ENCODE peak calls at places on chromosomes 12 and 14, in eight cellular contexts. K is hepatocyte; Z is right cardiac atrium; E is left lung; B is CD8-positive, alpha-beta memory T cell; I is heart left ventricle; R is left ventricle myocardium inferior; T is aorta. W is an unnamed sample. For H3K4me1, the result is how much of the 10 kb centered on the place peaks cover.

GRCh38 chr14:35353409-35354172 is 51.0 kb downstream of the NFKBIA start:
- DNase-seq in B (no peak), K (no peak), T (no peak), I (no peak), R (no peak), E (no peak), Z (no peak), W (no peak)

GRCh38 chr12:55717397-55718007 is 1.7 kb downstream of the BLOC1S1 start:
- DNase-seq in K (no peak), R (no peak), I (peak), Z (peak), B (no peak), E (no peak), T (peak), W (peak)

GRCh38 chr14:58298880-58299664 is 717 bp downstream of the ARID4A start:
- DNase-seq in K (peak), Z (peak), R (peak), I (peak), E (peak), B (peak), T (peak), W (peak)

GRCh38 chr12:99455350-99456037 is 192.1 kb upstream of the GARIN6 start:
- DNase-seq in R (no peak), E (no peak), K (no peak), I (no peak), Z (peak), B (no peak), T (peak), W (peak)

GRCh38 chr14:66772146-66772545 is 264.2 kb downstream of the GPHN start:
- DNase-seq in K (no peak), B (no peak), R (no peak), E (no peak), T (no peak), Z (no peak), I (no peak), W (no peak)

GRCh38 chr14:55303646-55304277 is 32.5 kb downstream of the FBXO34 start:
- DNase-seq in R (no peak), I (no peak), E (no peak), Z (no peak), T (no peak), B (no peak), K (no peak), W (no peak)

GRCh38 chr12:126747530-126748149 is 1519.3 kb upstream of the TMEM132C start:
- DNase-seq in E (peak), T (peak), Z (peak), K (peak), I (peak), R (peak), B (no peak), W (peak)

GRCh38 chr14:36099619-36100018 is 76.9 kb downstream of the PTCSC3 start:
- DNase-seq in E (no peak), T (no peak), B (no peak), K (no peak), Z (no peak), I (no peak), R (no peak), W (no peak)

GRCh38 chr12:2057041-2057792 is 4.4 kb downstream of the CACNA1C start:
- DNase-seq in T (peak), I (peak), K (peak), E (peak), Z (peak), B (peak), R (peak), W (peak)

GRCh38 chr12:68048648-68049297 is 59.5 kb downstream of the IFNG-AS1 start:
- DNase-seq in R (no peak), B (no peak), Z (no peak), E (no peak), T (no peak), K (no peak), I (no peak), W (no peak)

GRCh38 chr12:47818382-47818700 is 1.4 kb downstream of the HDAC7 start:
- DNase-seq in E (no peak), Z (no peak), I (no peak), K (no peak), T (no peak), B (no peak), R (no peak), W (no peak)

GRCh38 chr12:75632452-75632851 is 121.0 kb upstream of the KRR1 start:
- DNase-seq in K (no peak), Z (no peak), I (no peak), B (no peak), E (no peak), R (no peak), T (no peak), W (no peak)

GRCh38 chr14:64745511-64746041 is 41.4 kb downstream of the PLEKHG3 start:
- DNase-seq in R (no peak), K (no peak), I (no peak), T (peak), B (no peak), Z (peak), E (no peak), W (no peak)

GRCh38 chr12:115097406-115097805 is 413.4 kb upstream of the TBX3 start:
- DNase-seq in Z (no peak), E (no peak), R (no peak), I (peak), T (no peak), B (no peak), K (no peak), W (no peak)

GRCh38 chr14:89399594-89400068 is 17.4 kb downstream of the FOXN3 start:
- DNase-seq in B (peak), R (no peak), Z (peak), T (no peak), K (peak), I (no peak), E (no peak), W (peak)

GRCh38 chr14:104977008-104977680 is 1.0 kb downstream of the AHNAK2 start:
- DNase-seq in I (peak), K (peak), T (peak), R (peak), Z (peak), E (peak), B (no peak), W (no peak)

GRCh38 chr12:114762490-114763110 is 78.6 kb upstream of the TBX3 start:
- DNase-seq in I (peak), K (no peak), T (no peak), R (peak), Z (peak), B (no peak), E (no peak), W (no peak)

GRCh38 chr12:56631790-56632700 is 1.9 kb upstream of the BAZ2A start:
- DNase-seq in E (peak), B (peak), I (peak), K (peak), T (peak), R (peak), Z (peak), W (peak)

GRCh38 chr12:95321516-95322246 is 104.1 kb downstream of the VEZT start:
- DNase-seq in T (no peak), I (no peak), B (no peak), K (no peak), R (no peak), Z (no peak), E (no peak), W (peak)

GRCh38 chr12:53048780-53049401 is 974 bp upstream of the TNS2 start:
- DNase-seq in T (peak), R (peak), I (peak), K (peak), B (no peak), Z (peak), E (no peak), W (peak)

GRCh38 chr14:34436118-34436905 is 25.7 kb downstream of the SPTSSA start:
- DNase-seq in R (no peak), I (no peak), E (no peak), Z (no peak), K (peak), B (no peak), T (no peak), W (no peak)

GRCh38 chr12:47947273-47947672 is 16.1 kb upstream of the TMEM106C start:
- DNase-seq in I (no peak), R (no peak), B (no peak), E (no peak), K (no peak), T (no peak), Z (no peak), W (peak)

GRCh38 chr14:92568621-92569479 is 55.3 kb downstream of the RIN3 start:
- DNase-seq in Z (peak), I (peak), R (peak), K (no peak), E (no peak), T (peak), B (peak), W (no peak)

GRCh38 chr12:52632656-52633055 is 14.3 kb upstream of the KRT73 start:
- DNase-seq in E (no peak), I (no peak), K (no peak), Z (no peak), B (no peak), R (no peak), T (no peak), W (no peak)

GRCh38 chr12:104291867-104292524 is 11.5 kb upstream of the EID3 start:
- DNase-seq in B (no peak), E (no peak), K (no peak), R (no peak), Z (no peak), T (no peak), I (no peak), W (no peak)
- H3K4me1 ChIP-seq in B (under half), E (half or more), K (under half), R (half or more), Z (under half), T (under half), I (under half), W (under half)

DNA sequence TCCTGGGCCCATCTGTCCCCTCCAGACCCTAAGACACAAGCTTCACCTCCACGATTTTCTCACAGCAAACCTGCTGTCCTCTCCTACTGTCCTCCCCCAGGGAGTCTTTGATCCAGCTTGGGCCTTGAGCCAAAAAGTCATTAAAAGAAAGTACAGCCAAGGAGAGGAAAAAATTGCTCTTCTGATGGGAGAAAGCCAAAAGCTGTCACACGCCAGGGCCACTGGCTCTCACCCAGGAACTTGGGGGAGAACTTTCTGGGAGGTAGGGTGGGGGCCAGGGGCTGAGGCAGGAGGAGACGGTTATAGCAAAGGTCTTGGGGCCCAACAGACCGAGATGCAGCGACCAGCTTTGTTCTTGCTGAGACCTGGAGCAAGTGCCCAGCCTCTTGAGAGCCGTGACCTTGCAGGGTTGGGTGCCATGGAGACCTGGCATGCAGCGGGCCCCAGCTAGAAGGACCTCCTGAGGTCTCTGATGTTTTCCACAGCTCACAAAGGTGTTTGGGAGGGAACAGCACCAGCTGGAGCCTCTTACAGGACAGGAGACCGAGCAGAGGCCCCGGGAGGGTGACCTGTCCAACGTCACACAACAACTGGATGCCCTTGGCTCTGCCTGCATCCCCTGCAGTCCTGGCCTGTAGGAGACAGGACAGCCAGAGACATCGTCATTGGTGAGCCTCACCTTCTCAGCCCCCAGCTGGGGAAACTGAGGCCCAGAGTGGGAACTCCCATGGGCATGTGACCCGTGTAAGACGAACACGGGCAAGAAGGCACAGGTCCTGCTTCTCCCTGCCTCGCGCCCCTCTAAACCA is 124.5 kb downstream of the CALM1 start:
- DNase-seq in R (no peak), K (no peak), I (peak), T (peak), B (no peak), E (peak), Z (no peak), W (no peak)
- H3K4me1 ChIP-seq in R (half or more), K (under half), I (half or more), T (under half), B (under half), E (under half), Z (under half), W (under half)

GRCh38 chr14:103871596-103872480 is 24.5 kb upstream of the PPP1R13B start:
- DNase-seq in R (peak), Z (peak), B (peak), E (peak), I (peak), T (peak), K (peak), W (no peak)
- H3K4me1 ChIP-seq in R (half or more), Z (under half), B (under half), E (under half), I (under half), T (under half), K (under half), W (under half)

DNA sequence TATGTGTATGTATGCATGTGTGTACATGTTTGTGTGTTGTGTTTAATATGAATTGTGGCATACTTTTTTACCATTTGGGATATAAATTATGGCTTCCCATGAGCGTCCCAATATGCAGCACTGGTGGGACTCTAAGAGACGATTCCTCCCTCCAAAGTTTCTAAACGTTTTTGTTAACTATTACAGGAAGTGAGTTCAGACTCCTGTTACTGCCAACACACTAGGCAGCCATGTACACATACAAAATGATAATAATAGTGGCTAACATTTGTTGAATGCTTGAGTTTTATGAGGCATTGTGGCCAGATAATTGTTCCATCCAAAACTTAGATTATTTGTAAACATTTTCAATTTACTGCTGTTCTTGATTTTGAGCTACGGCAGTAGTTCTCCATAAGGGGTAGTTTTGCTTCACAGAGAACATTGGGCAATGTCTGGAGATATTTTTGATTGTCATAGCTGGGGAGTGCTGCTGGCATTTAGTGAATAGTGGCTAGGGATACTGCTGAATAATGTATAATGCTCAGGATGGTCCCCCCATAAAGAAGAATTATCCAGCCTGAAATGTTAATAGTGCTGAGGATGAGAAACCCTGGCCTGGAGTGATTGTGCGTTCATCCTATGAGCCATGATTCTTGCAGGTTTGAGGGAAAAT is 45.1 kb downstream of the ARID2 start:
- DNase-seq in Z (no peak), T (no peak), R (no peak), B (no peak), E (no peak), K (no peak), I (no peak), W (no peak)
- H3K4me1 ChIP-seq in Z (under half), T (under half), R (under half), B (under half), E (under half), K (under half), I (under half), W (under half)

GRCh38 chr12:54059668-54060067 is 6.0 kb downstream of the HOXC4 start:
- DNase-seq in K (no peak), I (no peak), E (no peak), R (no peak), Z (no peak), B (no peak), T (no peak), W (no peak)

GRCh38 chr12:54065677-54066076 is 12.0 kb downstream of the HOXC4 start:
- DNase-seq in K (no peak), I (no peak), B (no peak), R (no peak), Z (no peak), T (no peak), E (no peak), W (no peak)

GRCh38 chr12:54060174-54060974 is 6.7 kb downstream of the HOXC4 start:
- DNase-seq in T (no peak), I (no peak), B (no peak), E (peak), K (no peak), Z (no peak), R (no peak), W (no peak)

GRCh38 chr12:54058189-54058917 is 4.7 kb downstream of the HOXC4 start:
- DNase-seq in B (no peak), I (no peak), E (no peak), K (no peak), Z (no peak), R (no peak), T (no peak), W (no peak)

GRCh38 chr12:54060975-54061778 is 7.5 kb downstream of the HOXC4 start:
- DNase-seq in I (no peak), Z (no peak), T (no peak), K (no peak), E (no peak), B (no peak), R (no peak), W (no peak)
- H3K4me1 ChIP-seq in I (under half), Z (under half), T (under half), K (under half), E (under half), B (under half), R (under half), W (under half)

GRCh38 chr14:93969082-93969828 is 7.1 kb downstream of the ASB2 start:
- DNase-seq in T (peak), E (no peak), B (no peak), R (peak), K (no peak), Z (no peak), I (peak), W (peak)
- H3K4me1 ChIP-seq in T (under half), E (under half), B (under half), R (half or more), K (under half), Z (under half), I (half or more), W (under half)

DNA sequence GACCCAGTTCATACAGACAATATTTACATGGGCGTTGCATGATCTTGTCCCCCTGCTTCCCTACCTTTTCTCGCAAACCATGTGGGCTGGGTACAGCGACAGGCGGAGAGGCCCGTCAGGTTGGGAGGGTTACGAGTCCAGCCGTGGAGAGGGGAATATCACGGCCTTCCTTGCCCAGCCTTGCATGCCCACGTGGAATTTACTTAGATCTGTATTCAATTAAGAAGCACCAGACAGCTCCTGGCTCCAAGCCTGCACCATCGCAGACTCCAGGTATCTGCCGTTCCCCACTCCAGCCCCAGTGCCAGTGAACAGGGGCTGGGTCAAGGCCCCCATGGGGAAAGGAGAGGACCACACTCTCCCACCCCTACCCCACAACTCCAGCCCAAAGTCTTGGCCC is 29.8 kb downstream of the BCL11B start:
- DNase-seq in E (no peak), B (no peak), R (no peak), Z (no peak), K (no peak), I (no peak), T (no peak), W (no peak)
- H3K4me1 ChIP-seq in E (under half), B (half or more), R (under half), Z (under half), K (under half), I (under half), T (under half), W (under half)

DNA sequence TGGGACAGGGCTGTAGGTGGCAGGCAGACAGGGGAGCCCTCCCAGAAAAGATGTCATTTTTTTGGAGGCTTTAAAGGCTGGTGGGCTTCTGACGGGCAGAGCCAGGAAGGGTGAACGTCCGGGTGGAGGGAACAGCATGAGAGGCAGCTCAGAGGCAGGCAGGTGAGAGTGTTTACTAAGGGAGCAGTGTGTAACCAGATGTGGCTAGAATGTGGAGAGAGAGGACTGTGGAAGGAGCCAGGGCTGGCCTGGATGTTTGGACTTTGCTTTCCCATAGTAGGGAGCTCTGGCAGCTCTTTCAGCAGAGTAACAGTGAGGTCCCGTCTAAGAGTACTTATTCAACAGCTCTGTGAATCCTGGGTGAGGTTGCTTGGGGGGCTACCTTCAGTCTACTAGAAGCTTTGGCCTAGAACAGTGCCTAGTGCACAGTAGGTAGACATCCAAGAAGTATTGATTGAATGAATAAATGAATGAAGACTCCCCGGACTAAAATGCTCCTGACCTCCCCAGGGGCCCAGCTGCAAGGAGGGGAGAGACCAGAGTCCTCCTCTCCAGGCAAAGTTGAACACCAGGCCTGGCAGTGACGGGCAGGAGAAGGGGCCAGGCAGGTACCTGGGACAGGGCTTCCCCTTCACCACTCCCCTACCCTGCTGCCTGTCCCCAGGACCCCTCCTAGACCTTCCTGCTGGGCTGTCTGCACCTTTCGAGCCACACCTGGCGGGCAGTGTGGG is 8.6 kb downstream of the FAM222A start:
- DNase-seq in T (no peak), B (no peak), R (no peak), Z (peak), I (peak), K (no peak), E (peak), W (no peak)
- H3K4me1 ChIP-seq in T (under half), B (under half), R (half or more), Z (under half), I (half or more), K (under half), E (under half), W (under half)